ENCODE peak calls at places on chromosomes 5 and 9, in ten cellular contexts. O is pancreas; F is DND-41; L is mesendoderm; S is neural progenitor cell; P is tibial artery; B is GM23248; R is cardiac muscle cell; Q is HL-60; T is CD8-positive, alpha-beta T cell. Z is an unnamed sample.

GRCh38 chr5:76861616-76862015 is 11.8 kb downstream of the S100Z start:
- DNase-seq in O (no peak), F (no peak), L (no peak), S (no peak), P (no peak), B (no peak), R (no peak), Q (no peak), T (no peak), Z (no peak)

GRCh38 chr5:148831590-148832565 is 5.5 kb downstream of the ADRB2 start:
- DNase-seq in O (no peak), F (no peak), L (no peak), S (no peak), P (no peak), B (no peak), R (no peak), Q (no peak), T (no peak), Z (no peak)

GRCh38 chr5:57692582-57693487 is 210.2 kb upstream of the ACTBL2 start:
- DNase-seq in O (peak), F (no peak), L (peak), S (peak), P (peak), B (peak), R (peak), Q (no peak), T (no peak), Z (peak)

GRCh38 chr9:132857601-132858342 is 20.3 kb downstream of the AK8 start:
- DNase-seq in O (no peak), F (no peak), L (no peak), S (peak), P (no peak), B (peak), R (peak), Q (no peak), T (no peak), Z (no peak)

GRCh38 chr9:130242270-130243014 is 23.1 kb upstream of the HMCN2 start:
- DNase-seq in O (no peak), F (no peak), L (no peak), S (no peak), P (no peak), B (no peak), R (no peak), Q (no peak), T (no peak), Z (no peak)

GRCh38 chr5:89851911-89852310 is 557.6 kb downstream of the CETN3 start:
- DNase-seq in O (no peak), F (no peak), L (peak), S (no peak), P (no peak), B (no peak), R (no peak), Q (no peak), T (no peak), Z (no peak)

GRCh38 chr9:37920471-37921167 is 16.7 kb upstream of the SLC25A51 start:
- DNase-seq in O (no peak), F (peak), L (peak), S (peak), P (peak), B (no peak), R (no peak), Q (peak), T (no peak), Z (no peak)

GRCh38 chr9:110101531-110102161 is 106.3 kb downstream of the C9orf152 start:
- DNase-seq in O (no peak), F (no peak), L (no peak), S (no peak), P (no peak), B (no peak), R (peak), Q (no peak), T (no peak), Z (no peak)

DNA sequence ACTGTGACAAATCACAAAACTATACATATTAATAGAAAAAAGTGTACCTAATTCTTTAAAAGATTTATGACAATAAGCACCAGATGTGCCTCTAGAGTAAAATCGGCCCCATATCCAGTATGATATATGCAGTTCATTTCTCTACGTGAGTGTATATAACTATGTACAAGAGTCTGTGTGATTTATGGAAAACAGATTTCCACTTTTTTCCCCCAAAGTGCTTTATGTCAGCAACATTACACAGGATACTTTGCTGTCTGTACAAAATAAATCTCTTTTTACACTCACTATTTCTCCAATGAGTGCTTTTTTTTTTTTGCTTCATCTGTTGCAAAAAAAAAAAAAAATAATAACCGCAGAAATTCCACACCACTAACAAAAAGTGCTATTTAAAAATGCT is 298.8 kb upstream of the RFX3 start:
- DNase-seq in O (no peak), F (no peak), L (no peak), S (no peak), P (no peak), B (no peak), R (no peak), Q (no peak), T (no peak), Z (no peak)
- H3K27ac ChIP-seq in O (no peak), F (no peak), L (no peak), S (no peak), P (no peak), B (no peak), R (no peak), Q (no peak), T (no peak), Z (no peak)

DNA sequence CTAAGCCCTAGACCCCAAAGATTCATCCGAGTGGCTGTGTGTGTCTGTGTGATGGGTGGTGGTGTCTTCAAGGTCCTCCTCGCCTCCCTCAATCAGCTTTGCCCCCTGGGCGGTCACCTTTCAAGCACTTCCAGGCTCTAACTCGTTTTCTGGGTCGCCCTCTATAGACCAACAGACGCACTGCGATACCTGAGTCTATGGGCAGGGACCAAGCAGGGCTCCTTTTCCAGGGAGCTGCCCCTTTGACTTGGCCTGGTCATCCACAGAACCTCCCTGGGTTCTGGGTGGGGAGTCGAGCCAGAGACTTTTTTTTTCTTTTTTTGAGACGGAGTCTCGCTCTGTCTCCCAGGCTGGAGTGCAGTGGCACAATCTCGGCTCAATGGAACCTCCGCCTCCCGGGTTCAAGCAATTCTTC is 1.1 kb downstream of the SLC27A4 start:
- DNase-seq in O (peak), F (peak), L (peak), S (peak), P (peak), B (peak), R (peak), Q (peak), T (peak), Z (peak)
- H3K27ac ChIP-seq in O (no peak), F (no peak), L (no peak), S (no peak), P (peak), B (peak), R (no peak), Q (no peak), T (no peak), Z (no peak)

GRCh38 chr9:137160716-137161557 is 8.9 kb downstream of the LRRC26 start:
- DNase-seq in O (no peak), F (no peak), L (no peak), S (no peak), P (no peak), B (no peak), R (no peak), Q (no peak), T (no peak), Z (no peak)
- H3K27ac ChIP-seq in O (no peak), F (no peak), L (no peak), S (no peak), P (no peak), B (no peak), R (no peak), Q (no peak), T (no peak), Z (no peak)

DNA sequence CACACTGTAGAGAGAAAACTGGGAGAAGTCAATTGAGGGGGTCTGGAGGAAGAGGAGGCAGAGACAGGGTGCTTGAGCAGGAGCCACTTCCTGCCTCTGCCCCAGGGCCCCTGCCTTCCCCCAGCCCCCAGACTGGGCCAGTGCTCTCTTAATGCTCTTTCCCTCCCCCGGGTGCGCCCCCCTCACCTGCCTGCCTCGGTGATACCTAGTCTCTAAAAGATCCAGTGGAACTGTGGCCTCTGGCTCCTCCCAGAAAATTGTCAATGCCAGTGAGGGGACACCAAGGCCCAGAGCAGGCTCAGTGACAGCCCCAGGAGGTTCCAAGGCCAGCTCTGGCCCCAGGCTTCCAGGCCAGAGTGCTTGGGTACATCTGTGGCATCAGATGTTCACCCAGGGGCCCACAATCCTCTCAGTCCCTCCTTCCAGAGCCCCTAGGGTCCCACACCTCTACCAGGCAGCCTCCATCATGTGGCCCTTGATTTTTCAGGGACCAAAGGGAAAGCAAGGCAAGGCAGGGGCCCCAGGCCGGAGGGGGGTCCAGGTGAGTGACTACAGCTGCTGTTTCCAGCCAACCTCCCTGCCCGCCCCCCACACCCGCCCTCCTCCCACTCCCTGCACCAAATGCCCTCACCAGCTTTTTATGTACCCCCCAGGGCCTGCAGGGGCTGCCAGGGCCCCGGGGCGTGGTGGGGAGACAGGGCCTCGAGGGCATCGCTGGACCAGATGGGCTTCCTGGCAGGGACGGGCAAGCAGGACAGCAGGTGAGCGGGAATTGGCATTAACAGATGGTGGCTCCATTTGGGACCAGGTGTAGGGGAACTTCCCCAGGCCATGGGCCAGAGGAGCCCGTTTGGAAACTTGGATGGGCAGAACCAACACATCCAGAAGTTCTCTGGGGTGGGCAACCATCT is 33.1 kb upstream of the ORM1 start:
- DNase-seq in O (no peak), F (no peak), L (no peak), S (no peak), P (peak), B (no peak), R (no peak), Q (no peak), T (no peak), Z (no peak)
- H3K27ac ChIP-seq in O (no peak), F (no peak), L (no peak), S (no peak), P (no peak), B (no peak), R (no peak), Q (no peak), T (no peak), Z (no peak)

GRCh38 chr5:176341325-176342198 is 20.0 kb downstream of the KIAA1191 start:
- DNase-seq in O (no peak), F (no peak), L (no peak), S (no peak), P (no peak), B (no peak), R (no peak), Q (no peak), T (no peak), Z (no peak)
- H3K27ac ChIP-seq in O (no peak), F (no peak), L (no peak), S (no peak), P (no peak), B (no peak), R (no peak), Q (no peak), T (no peak), Z (no peak)

GRCh38 chr9:124663046-124663961 is 107.8 kb downstream of the NR6A1 start:
- DNase-seq in O (no peak), F (no peak), L (no peak), S (no peak), P (no peak), B (no peak), R (no peak), Q (no peak), T (no peak), Z (no peak)
- H3K27ac ChIP-seq in O (no peak), F (no peak), L (no peak), S (no peak), P (no peak), B (no peak), R (no peak), Q (no peak), T (no peak), Z (no peak)

GRCh38 chr9:106886111-106887046 is 23.4 kb downstream of the ZNF462 start:
- DNase-seq in O (no peak), F (no peak), L (no peak), S (no peak), P (no peak), B (peak), R (no peak), Q (no peak), T (no peak), Z (no peak)
- H3K27ac ChIP-seq in O (no peak), F (no peak), L (no peak), S (no peak), P (no peak), B (peak), R (no peak), Q (no peak), T (no peak), Z (no peak)

DNA sequence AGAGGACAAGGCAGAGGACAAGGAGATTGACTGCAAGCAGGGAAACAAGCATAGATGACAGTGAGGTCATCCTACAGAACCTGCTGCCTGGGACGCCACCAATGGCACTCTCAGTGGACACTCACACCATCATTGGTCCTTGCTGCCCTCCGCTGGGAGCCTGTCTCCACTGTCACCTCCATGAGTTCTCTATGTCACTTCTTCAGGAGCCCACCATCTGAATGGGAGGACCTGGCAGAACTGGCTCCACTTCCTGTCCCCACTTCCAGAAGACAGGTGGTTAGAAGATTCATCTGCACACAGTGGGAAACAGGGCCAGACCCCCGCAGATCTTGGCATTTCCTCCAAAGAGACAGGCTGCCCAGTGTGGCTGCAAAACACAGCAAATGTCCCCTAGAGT is 188.9 kb downstream of the HSD17B3 start:
- DNase-seq in O (no peak), F (no peak), L (peak), S (no peak), P (no peak), B (no peak), R (no peak), Q (no peak), T (no peak), Z (no peak)
- H3K27ac ChIP-seq in O (no peak), F (no peak), L (no peak), S (no peak), P (no peak), B (no peak), R (no peak), Q (no peak), T (no peak), Z (no peak)

GRCh38 chr5:154523104-154523503 is 45.1 kb upstream of the HAND1 start:
- DNase-seq in O (no peak), F (no peak), L (no peak), S (no peak), P (peak), B (no peak), R (no peak), Q (no peak), T (no peak), Z (no peak)

GRCh38 chr5:154524846-154525245 is 46.8 kb upstream of the HAND1 start:
- DNase-seq in O (no peak), F (no peak), L (no peak), S (no peak), P (no peak), B (peak), R (no peak), Q (no peak), T (no peak), Z (no peak)

GRCh38 chr5:154522284-154522683 is 44.3 kb upstream of the HAND1 start:
- DNase-seq in O (no peak), F (no peak), L (no peak), S (no peak), P (no peak), B (no peak), R (no peak), Q (no peak), T (no peak), Z (no peak)

GRCh38 chr5:154524181-154524580 is 46.2 kb upstream of the HAND1 start:
- DNase-seq in O (no peak), F (no peak), L (peak), S (no peak), P (no peak), B (no peak), R (no peak), Q (no peak), T (no peak), Z (no peak)

GRCh38 chr5:154523704-154524103 is 45.7 kb upstream of the HAND1 start:
- DNase-seq in O (no peak), F (no peak), L (peak), S (peak), P (no peak), B (peak), R (peak), Q (no peak), T (no peak), Z (no peak)
- H3K27ac ChIP-seq in O (no peak), F (no peak), L (peak), S (no peak), P (no peak), B (no peak), R (peak), Q (no peak), T (no peak), Z (no peak)

DNA sequence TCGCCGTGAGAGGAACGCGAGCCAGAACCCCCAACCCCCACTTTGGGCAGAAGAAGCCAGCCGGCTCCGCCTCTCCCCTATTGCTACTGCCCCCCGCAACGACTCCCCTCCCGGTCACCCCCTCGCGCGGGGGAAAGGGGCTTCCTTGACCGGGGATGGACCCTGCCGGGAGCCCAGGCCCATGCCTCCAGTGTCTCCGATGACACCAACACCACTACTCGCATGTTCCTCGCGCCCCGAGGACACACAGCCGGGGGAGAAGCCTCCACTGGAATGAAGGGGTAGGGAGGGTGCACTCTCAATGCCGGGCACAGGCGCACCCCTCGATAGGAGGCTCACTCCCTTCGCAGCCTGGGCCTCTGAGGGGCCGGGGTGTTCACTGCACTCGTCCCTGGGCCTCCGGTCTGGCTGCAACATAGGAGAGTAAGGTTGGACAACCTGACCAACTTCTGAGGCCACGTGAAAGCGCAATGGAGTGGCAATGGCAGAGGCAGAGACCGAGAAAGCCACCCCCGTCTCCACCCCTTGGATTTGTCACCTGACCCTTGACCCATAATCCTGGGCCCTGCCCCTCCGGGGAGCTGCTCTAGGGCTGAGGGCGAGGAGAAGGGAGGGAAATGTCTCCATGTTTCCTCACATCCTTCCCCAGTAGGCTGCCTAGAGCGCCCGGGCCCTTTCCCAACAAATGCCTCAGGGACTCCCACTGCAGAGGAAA is 1.0 kb upstream of the CNTFR start:
- DNase-seq in O (no peak), F (no peak), L (no peak), S (peak), P (peak), B (no peak), R (no peak), Q (no peak), T (no peak), Z (no peak)
- H3K27ac ChIP-seq in O (no peak), F (no peak), L (no peak), S (no peak), P (peak), B (no peak), R (no peak), Q (no peak), T (no peak), Z (peak)